ENCODE peak calls at places on chromosomes 11 and 22, in six cellular contexts. One of them, this sample, is unnamed.

GRCh38 chr11:119363081-119363861 is 16.8 kb upstream of the MFRP start:
- DNase-seq in NCI-H1105 treated with DMSO at 0.1 percent for 48 hours: no peak
- DNase-seq in NCI-H524 treated with DMSO at 0.1 percent for 48 hours: no peak
- DNase-seq in effector memory CD4-positive, alpha-beta T cell: no peak
- DNase-seq in HS-27A: no peak
- DNase-seq in HCT116: no peak
- DNase-seq in this sample: no peak

GRCh38 chr11:78424334-78425270 is 7.0 kb upstream of the GAB2 start:
- DNase-seq in NCI-H524 treated with DMSO at 0.1 percent for 48 hours: no peak
- DNase-seq in effector memory CD4-positive, alpha-beta T cell: no peak
- DNase-seq in HCT116: no peak
- DNase-seq in HS-27A: no peak
- DNase-seq in NCI-H1105 treated with DMSO at 0.1 percent for 48 hours: no peak
- DNase-seq in this sample: no peak

GRCh38 chr11:135075740-135076139 is 663.7 kb upstream of the B3GAT1 start:
- DNase-seq in effector memory CD4-positive, alpha-beta T cell: peak
- DNase-seq in HS-27A: no peak
- DNase-seq in HCT116: peak
- DNase-seq in NCI-H1105 treated with DMSO at 0.1 percent for 48 hours: no peak
- DNase-seq in NCI-H524 treated with DMSO at 0.1 percent for 48 hours: no peak
- DNase-seq in this sample: peak

GRCh38 chr11:70097783-70098182 is 19.7 kb downstream of the ANO1 start:
- DNase-seq in effector memory CD4-positive, alpha-beta T cell: no peak
- DNase-seq in NCI-H524 treated with DMSO at 0.1 percent for 48 hours: no peak
- DNase-seq in HCT116: no peak
- DNase-seq in NCI-H1105 treated with DMSO at 0.1 percent for 48 hours: no peak
- DNase-seq in HS-27A: no peak
- DNase-seq in this sample: no peak

GRCh38 chr22:41885576-41885975 is 29.3 kb downstream of the SHISA8 start:
- DNase-seq in HCT116: no peak
- DNase-seq in NCI-H524 treated with DMSO at 0.1 percent for 48 hours: no peak
- DNase-seq in HS-27A: no peak
- DNase-seq in effector memory CD4-positive, alpha-beta T cell: no peak
- DNase-seq in NCI-H1105 treated with DMSO at 0.1 percent for 48 hours: no peak
- DNase-seq in this sample: no peak

GRCh38 chr22:39204216-39204615 is 40.6 kb downstream of the PDGFB start:
- DNase-seq in HCT116: no peak
- DNase-seq in effector memory CD4-positive, alpha-beta T cell: no peak
- DNase-seq in NCI-H1105 treated with DMSO at 0.1 percent for 48 hours: no peak
- DNase-seq in HS-27A: no peak
- DNase-seq in NCI-H524 treated with DMSO at 0.1 percent for 48 hours: no peak
- DNase-seq in this sample: no peak

GRCh38 chr11:100774859-100775258 is 87.8 kb downstream of the ARHGAP42 start:
- DNase-seq in NCI-H524 treated with DMSO at 0.1 percent for 48 hours: no peak
- DNase-seq in HCT116: no peak
- DNase-seq in NCI-H1105 treated with DMSO at 0.1 percent for 48 hours: no peak
- DNase-seq in effector memory CD4-positive, alpha-beta T cell: no peak
- DNase-seq in HS-27A: no peak
- DNase-seq in this sample: no peak

GRCh38 chr22:20238567-20239062 is 29.5 kb downstream of the RTN4R start:
- DNase-seq in NCI-H1105 treated with DMSO at 0.1 percent for 48 hours: peak
- DNase-seq in HCT116: peak
- DNase-seq in effector memory CD4-positive, alpha-beta T cell: peak
- DNase-seq in HS-27A: no peak
- DNase-seq in NCI-H524 treated with DMSO at 0.1 percent for 48 hours: peak
- DNase-seq in this sample: peak

GRCh38 chr11:446886-447285 is 3.2 kb upstream of the PTDSS2 start:
- DNase-seq in NCI-H524 treated with DMSO at 0.1 percent for 48 hours: no peak
- DNase-seq in NCI-H1105 treated with DMSO at 0.1 percent for 48 hours: no peak
- DNase-seq in HS-27A: no peak
- DNase-seq in HCT116: no peak
- DNase-seq in effector memory CD4-positive, alpha-beta T cell: no peak
- DNase-seq in this sample: no peak

GRCh38 chr11:102776454-102776853 is 4.0 kb downstream of the MMP10 start:
- DNase-seq in effector memory CD4-positive, alpha-beta T cell: no peak
- DNase-seq in HCT116: no peak
- DNase-seq in NCI-H1105 treated with DMSO at 0.1 percent for 48 hours: no peak
- DNase-seq in NCI-H524 treated with DMSO at 0.1 percent for 48 hours: no peak
- DNase-seq in HS-27A: no peak
- DNase-seq in this sample: no peak

GRCh38 chr11:68457214-68457897 is 3.2 kb upstream of the PPP6R3 start:
- DNase-seq in NCI-H1105 treated with DMSO at 0.1 percent for 48 hours: no peak
- DNase-seq in effector memory CD4-positive, alpha-beta T cell: no peak
- DNase-seq in NCI-H524 treated with DMSO at 0.1 percent for 48 hours: no peak
- DNase-seq in HCT116: no peak
- DNase-seq in HS-27A: no peak
- DNase-seq in this sample: no peak

GRCh38 chr11:100581318-100581717 is 105.8 kb upstream of the ARHGAP42 start:
- DNase-seq in HCT116: no peak
- DNase-seq in HS-27A: no peak
- DNase-seq in effector memory CD4-positive, alpha-beta T cell: no peak
- DNase-seq in NCI-H524 treated with DMSO at 0.1 percent for 48 hours: no peak
- DNase-seq in NCI-H1105 treated with DMSO at 0.1 percent for 48 hours: no peak
- DNase-seq in this sample: no peak

GRCh38 chr22:50641696-50642607 is 14.0 kb upstream of the ARSA start:
- DNase-seq in NCI-H1105 treated with DMSO at 0.1 percent for 48 hours: no peak
- DNase-seq in HCT116: no peak
- DNase-seq in effector memory CD4-positive, alpha-beta T cell: no peak
- DNase-seq in HS-27A: no peak
- DNase-seq in NCI-H524 treated with DMSO at 0.1 percent for 48 hours: no peak
- DNase-seq in this sample: no peak

GRCh38 chr11:75371930-75372876 is 20.7 kb upstream of the ARRB1 start:
- DNase-seq in effector memory CD4-positive, alpha-beta T cell: no peak
- DNase-seq in HS-27A: no peak
- DNase-seq in NCI-H524 treated with DMSO at 0.1 percent for 48 hours: no peak
- DNase-seq in HCT116: no peak
- DNase-seq in NCI-H1105 treated with DMSO at 0.1 percent for 48 hours: no peak
- DNase-seq in this sample: no peak